ENCODE peak calls at places on chromosomes 1 and 21, in seven cellular contexts. L is stimulated activated CD4-positive, alpha-beta T cell treated with anti-CD3 and anti-CD28 coated beads, Interleukin-4, amount 100 ng/mL, for 48 hours; D is RPMI7951; X is tibial nerve; I is NCI-H2081; A is A549; T is bronchial epithelial cell. U is an unnamed sample.

GRCh38 chr1:238272145-238272544 is 381.4 kb upstream of the ZP4 start:
- DNase-seq in L (no peak), D (no peak), X (no peak), I (no peak), A (no peak), T (no peak), U (no peak)

GRCh38 chr21:19950347-19950746 is 1047.9 kb upstream of the NCAM2 start:
- DNase-seq in L (no peak), D (no peak), X (no peak), I (no peak), A (no peak), T (no peak), U (no peak)

GRCh38 chr1:109499661-109500536 is 6.0 kb downstream of the CYB561D1 start:
- DNase-seq in L (no peak), D (no peak), X (no peak), I (peak), A (peak), T (peak), U (peak)

GRCh38 chr1:155946633-155947219 is 5.3 kb downstream of the RXFP4 start:
- DNase-seq in L (no peak), D (no peak), X (no peak), I (no peak), A (no peak), T (no peak), U (no peak)

GRCh38 chr1:54944610-54945392 is 35.6 kb upstream of the TMEM61 start:
- DNase-seq in L (peak), D (peak), X (peak), I (peak), A (peak), T (peak), U (peak)

GRCh38 chr1:36279110-36279788 is 26.9 kb upstream of the SH3D21 start:
- DNase-seq in L (no peak), D (no peak), X (no peak), I (no peak), A (no peak), T (no peak), U (no peak)

GRCh38 chr1:18900303-18900841 is 2.0 kb downstream of the ALDH4A1 start:
- DNase-seq in L (no peak), D (no peak), X (no peak), I (no peak), A (no peak), T (no peak), U (no peak)

GRCh38 chr1:216075339-216075738 is 347.9 kb downstream of the USH2A start:
- DNase-seq in L (no peak), D (no peak), X (no peak), I (no peak), A (no peak), T (no peak), U (peak)

GRCh38 chr21:32807717-32808380 is 36.3 kb upstream of the PAXBP1 start:
- DNase-seq in L (no peak), D (no peak), X (no peak), I (no peak), A (no peak), T (peak), U (no peak)

GRCh38 chr1:40450491-40451237 is 388 bp downstream of the ZFP69B start:
- DNase-seq in L (peak), D (peak), X (peak), I (peak), A (peak), T (peak), U (peak)

GRCh38 chr1:75615664-75616435 is 4.9 kb upstream of the SLC44A5 start:
- DNase-seq in L (no peak), D (peak), X (no peak), I (peak), A (no peak), T (no peak), U (peak)